ENCODE peak calls at places on chromosomes 12 and 14, in eight cellular contexts. R is fibroblast of pulmonary artery, J is stomach, M is dorsolateral prefrontal cortex, X is breast epithelium, F is fibroblast of lung, V is transverse colon, D is PC-9. H is an unnamed sample.

GRCh38 chr12:117151195-117152031 is 38.9 kb downstream of the FBXO21 start:
- DNase-seq in R (peak), J (peak), M (peak), X (peak), F (peak), V (no peak), D (no peak), H (peak)

GRCh38 chr14:93549578-93549977 is 118.8 kb downstream of the UNC79 start:
- DNase-seq in R (no peak), J (no peak), M (no peak), X (no peak), F (no peak), V (no peak), D (no peak), H (no peak)

GRCh38 chr12:52319097-52319496 is 2.1 kb downstream of the KRT83 start:
- DNase-seq in R (no peak), J (no peak), M (no peak), X (no peak), F (no peak), V (no peak), D (peak), H (no peak)

GRCh38 chr12:79397609-79398008 is 293.2 kb downstream of the PAWR start:
- DNase-seq in R (no peak), J (no peak), M (no peak), X (no peak), F (no peak), V (no peak), D (no peak), H (no peak)

GRCh38 chr14:98379829-98380228 is 892.2 kb downstream of the BCL11B start:
- DNase-seq in R (no peak), J (no peak), M (no peak), X (no peak), F (no peak), V (no peak), D (no peak), H (no peak)

GRCh38 chr12:113519464-113520191 is 48.0 kb upstream of the LHX5 start:
- DNase-seq in R (no peak), J (no peak), M (no peak), X (no peak), F (no peak), V (no peak), D (no peak), H (no peak)

GRCh38 chr12:2244013-2244861 is 191.4 kb downstream of the CACNA1C start:
- DNase-seq in R (peak), J (no peak), M (no peak), X (no peak), F (peak), V (peak), D (no peak), H (peak)

GRCh38 chr14:99199854-99200653 is 71.9 kb downstream of the BCL11B start:
- DNase-seq in R (no peak), J (no peak), M (no peak), X (no peak), F (no peak), V (no peak), D (no peak), H (no peak)

GRCh38 chr14:71322660-71323250 is 415.5 kb downstream of the PCNX1 start:
- DNase-seq in R (peak), J (no peak), M (no peak), X (no peak), F (peak), V (no peak), D (no peak), H (peak)

GRCh38 chr12:52179396-52179973 is 12.3 kb downstream of the KRT80 start:
- DNase-seq in R (no peak), J (no peak), M (no peak), X (no peak), F (no peak), V (no peak), D (no peak), H (no peak)

GRCh38 chr12:10667581-10667980 is 6.3 kb downstream of the STYK1 start:
- DNase-seq in R (no peak), J (no peak), M (no peak), X (no peak), F (no peak), V (no peak), D (no peak), H (no peak)

GRCh38 chr14:73741386-73741875 is 27.2 kb upstream of the PNMA1 start:
- DNase-seq in R (peak), J (peak), M (peak), X (no peak), F (peak), V (peak), D (peak), H (peak)

GRCh38 chr12:122643207-122643805 is 59.9 kb downstream of the HCAR2 start:
- DNase-seq in R (no peak), J (no peak), M (no peak), X (no peak), F (no peak), V (no peak), D (no peak), H (no peak)

GRCh38 chr14:54182419-54183040 is 214.3 kb upstream of the CDKN3 start:
- DNase-seq in R (peak), J (no peak), M (no peak), X (no peak), F (peak), V (no peak), D (no peak), H (peak)

GRCh38 chr12:62793256-62794217 is 141.4 kb downstream of the PPM1H start:
- DNase-seq in R (peak), J (peak), M (peak), X (peak), F (peak), V (peak), D (peak), H (peak)

GRCh38 chr14:54784657-54785056 is 118.0 kb downstream of the GCH1 start:
- DNase-seq in R (no peak), J (no peak), M (no peak), X (no peak), F (no peak), V (no peak), D (no peak), H (no peak)

GRCh38 chr14:71566276-71566675 is 366.0 kb upstream of the RGS6 start:
- DNase-seq in R (no peak), J (no peak), M (no peak), X (no peak), F (no peak), V (no peak), D (no peak), H (no peak)

GRCh38 chr14:77103954-77104353 is 5.9 kb downstream of the CIPC start:
- DNase-seq in R (no peak), J (no peak), M (no peak), X (no peak), F (no peak), V (no peak), D (no peak), H (no peak)

GRCh38 chr12:60144395-60144794 is 548.6 kb downstream of the SLC16A7 start:
- DNase-seq in R (no peak), J (no peak), M (no peak), X (no peak), F (no peak), V (no peak), D (no peak), H (no peak)

GRCh38 chr12:82329508-82329907 is 28.7 kb downstream of the CCDC59 start:
- DNase-seq in R (no peak), J (no peak), M (no peak), X (no peak), F (no peak), V (no peak), D (no peak), H (no peak)

GRCh38 chr12:96237465-96238077 is 43.4 kb downstream of the ELK3 start:
- DNase-seq in R (peak), J (peak), M (no peak), X (peak), F (peak), V (peak), D (peak), H (peak)

GRCh38 chr12:51942501-51943000 is 8.9 kb upstream of the ACVR1B start:
- DNase-seq in R (no peak), J (peak), M (no peak), X (peak), F (no peak), V (no peak), D (no peak), H (no peak)

GRCh38 chr12:93448796-93449195 is 7.0 kb upstream of the UBE2N start:
- DNase-seq in R (no peak), J (peak), M (no peak), X (no peak), F (no peak), V (no peak), D (no peak), H (no peak)

GRCh38 chr12:62331306-62331705 is 71.1 kb downstream of the USP15 start:
- DNase-seq in R (no peak), J (no peak), M (no peak), X (no peak), F (no peak), V (no peak), D (no peak), H (peak)

GRCh38 chr12:85794551-85794950 is 41.7 kb downstream of the RASSF9 start:
- DNase-seq in R (no peak), J (no peak), M (no peak), X (no peak), F (no peak), V (no peak), D (no peak), H (peak)

GRCh38 chr14:39097159-39097558 is 5.9 kb downstream of the SEC23A start:
- DNase-seq in R (peak), J (no peak), M (no peak), X (no peak), F (no peak), V (no peak), D (no peak), H (no peak)

DNA sequence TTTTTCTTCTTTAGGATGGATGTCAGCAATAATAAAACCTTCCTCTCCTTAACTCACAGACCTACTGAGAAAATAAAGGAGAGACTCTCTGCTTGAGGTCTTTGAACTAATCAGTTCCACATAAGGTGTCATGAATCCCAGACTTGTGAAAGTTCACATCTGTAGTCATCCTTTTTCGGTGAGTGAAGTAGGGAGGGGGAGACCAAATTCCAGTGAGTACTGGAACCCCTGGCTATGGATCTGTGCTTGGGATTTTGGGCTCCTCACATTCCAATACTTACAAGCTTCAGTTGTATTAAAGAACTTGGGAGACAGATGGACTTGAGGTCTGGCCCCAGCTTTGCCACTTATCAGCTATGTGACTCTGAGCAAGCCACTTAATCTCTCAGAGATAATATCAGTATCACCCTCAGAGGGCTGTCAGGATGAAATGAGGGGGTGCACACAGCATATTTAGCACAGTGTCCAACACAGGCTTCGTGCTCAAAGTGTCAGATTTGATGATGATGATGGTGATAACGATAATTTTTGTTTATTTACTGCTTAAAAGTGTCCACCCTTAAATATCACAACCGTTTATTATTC is 34.8 kb upstream of the APPL2 start:
- DNase-seq in R (no peak), J (no peak), M (no peak), X (no peak), F (no peak), V (no peak), D (no peak), H (no peak)
- H3K4me3 ChIP-seq in R (no peak), J (no peak), M (no peak), X (no peak), F (no peak), V (no peak), D (no peak), H (no peak)

GRCh38 chr14:89841855-89842254 is 112.7 kb downstream of the EFCAB11 start:
- DNase-seq in R (no peak), J (no peak), M (no peak), X (no peak), F (no peak), V (no peak), D (no peak), H (no peak)
- TF ChIP-seq CTCF in R (no peak), J (no peak), M (no peak), X (no peak), F (no peak), V (no peak), D (no peak), H (no peak)

GRCh38 chr14:27845902-27846301 is 920.7 kb upstream of the FOXG1 start:
- DNase-seq in R (no peak), J (no peak), M (no peak), X (no peak), F (no peak), V (no peak), D (no peak), H (no peak)

GRCh38 chr14:27845241-27845850 is 921.2 kb upstream of the FOXG1 start:
- DNase-seq in R (no peak), J (no peak), M (no peak), X (no peak), F (no peak), V (no peak), D (no peak), H (no peak)
- H3K4me3 ChIP-seq in R (no peak), J (no peak), M (no peak), X (no peak), F (no peak), V (no peak), D (no peak), H (no peak)

DNA sequence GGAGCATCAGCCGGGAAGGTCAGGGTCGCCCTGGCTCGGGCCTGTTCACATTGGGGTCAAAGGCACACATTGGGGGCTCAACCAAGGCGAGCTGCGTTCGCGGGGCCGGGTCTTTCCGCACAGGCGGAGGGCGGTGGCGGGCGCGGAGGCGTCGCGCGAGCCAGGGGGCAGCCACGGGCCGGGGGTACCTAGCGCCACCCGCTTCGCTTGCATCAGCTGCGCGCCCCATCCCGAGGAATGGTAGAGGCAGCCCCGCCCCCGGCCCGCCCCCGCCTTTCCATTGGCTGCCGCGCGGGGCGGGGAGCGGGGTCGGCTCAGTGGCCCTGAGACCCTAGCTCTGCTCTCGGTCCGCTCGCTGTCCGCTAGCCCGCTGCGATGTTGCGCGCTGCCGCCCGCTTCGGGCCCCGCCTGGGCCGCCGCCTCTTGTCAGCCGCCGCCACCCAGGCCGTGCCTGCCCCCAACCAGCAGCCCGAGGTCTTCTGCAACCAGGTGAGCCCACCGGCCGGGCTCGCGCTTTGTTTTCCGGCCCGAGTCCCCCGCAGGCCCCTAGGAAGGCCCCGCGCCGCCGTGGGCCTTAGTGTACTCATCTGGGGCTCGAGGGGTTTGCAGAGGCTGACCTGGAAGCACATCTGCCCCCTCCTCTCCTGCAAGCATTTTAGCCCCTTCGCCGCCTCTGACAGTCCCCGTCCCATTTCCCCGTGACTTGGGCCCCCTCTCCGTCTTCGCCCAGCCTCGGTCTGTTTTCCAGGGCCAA is at the start of gene ALDH2:
- DNase-seq in R (peak), J (peak), M (peak), X (no peak), F (peak), V (peak), D (peak), H (peak)
- TF ChIP-seq CTCF in R (no peak), J (no peak), M (peak), X (no peak), F (no peak), V (peak), D (no peak), H (no peak)

GRCh38 chr14:60331201-60332045 is 82.4 kb downstream of the PPM1A start:
- DNase-seq in R (peak), J (peak), M (no peak), X (peak), F (peak), V (peak), D (peak), H (peak)

GRCh38 chr14:60328588-60328987 is 79.6 kb downstream of the PPM1A start:
- DNase-seq in R (no peak), J (no peak), M (no peak), X (no peak), F (no peak), V (no peak), D (no peak), H (no peak)

GRCh38 chr14:60324837-60325236 is 75.8 kb downstream of the PPM1A start:
- DNase-seq in R (no peak), J (no peak), M (no peak), X (no peak), F (no peak), V (no peak), D (no peak), H (no peak)

GRCh38 chr14:60326274-60326673 is 77.3 kb downstream of the PPM1A start:
- DNase-seq in R (no peak), J (no peak), M (no peak), X (no peak), F (no peak), V (no peak), D (no peak), H (no peak)

GRCh38 chr14:60327447-60328331 is 78.7 kb downstream of the PPM1A start:
- DNase-seq in R (peak), J (peak), M (peak), X (no peak), F (peak), V (peak), D (peak), H (peak)
- H3K4me3 ChIP-seq in R (peak), J (peak), M (peak), X (peak), F (peak), V (peak), D (peak), H (peak)